ENCODE peak calls at places on chromosomes 12 and 14, in ten cellular contexts. One of them, this sample, is unnamed.
A peak's percentile ranks its signal among the peaks of the same experiment; 100 is the strongest.

GRCh38 chr14:35332517-35333346 is 40.5 kb downstream of the PSMA6 start:
- DNase-seq in GM12892: no peak
- DNase-seq in vagina: no peak
- DNase-seq in left lung: no peak
- DNase-seq in choroid plexus epithelial cell: no peak
- DNase-seq in IMR-90: no peak
- DNase-seq in HFF-Myc: no peak
- DNase-seq in NCI-H510A: peak; percentile 65
- DNase-seq in ELF-1: peak; percentile 53
- DNase-seq in sciatic nerve: no peak
- DNase-seq in this sample: no peak

GRCh38 chr12:65200007-65200665 is 30.8 kb downstream of the LEMD3 start:
- DNase-seq in GM12892: no peak
- DNase-seq in vagina: no peak
- DNase-seq in left lung: no peak
- DNase-seq in choroid plexus epithelial cell: peak; percentile 33
- DNase-seq in IMR-90: peak; percentile 13
- DNase-seq in HFF-Myc: no peak
- DNase-seq in NCI-H510A: no peak
- DNase-seq in ELF-1: no peak
- DNase-seq in sciatic nerve: no peak
- DNase-seq in this sample: no peak

GRCh38 chr12:71548906-71549305 is 109.3 kb downstream of the LGR5 start:
- DNase-seq in GM12892: no peak
- DNase-seq in vagina: no peak
- DNase-seq in left lung: no peak
- DNase-seq in choroid plexus epithelial cell: peak; percentile 8
- DNase-seq in IMR-90: no peak
- DNase-seq in HFF-Myc: no peak
- DNase-seq in NCI-H510A: no peak
- DNase-seq in ELF-1: no peak
- DNase-seq in sciatic nerve: no peak
- DNase-seq in this sample: no peak

GRCh38 chr14:91414475-91415342 is 2.9 kb downstream of the CCDC88C start:
- DNase-seq in GM12892: no peak
- DNase-seq in vagina: no peak
- DNase-seq in left lung: no peak
- DNase-seq in choroid plexus epithelial cell: no peak
- DNase-seq in IMR-90: no peak
- DNase-seq in HFF-Myc: no peak
- DNase-seq in NCI-H510A: no peak
- DNase-seq in ELF-1: peak; percentile 85
- DNase-seq in sciatic nerve: no peak
- DNase-seq in this sample: no peak

GRCh38 chr14:103518416-103519042 is 4.1 kb downstream of the CKB start:
- DNase-seq in GM12892: peak; percentile 89
- DNase-seq in vagina: no peak
- DNase-seq in left lung: peak; percentile 91
- DNase-seq in choroid plexus epithelial cell: peak; percentile 49
- DNase-seq in IMR-90: peak; percentile 29
- DNase-seq in HFF-Myc: no peak
- DNase-seq in NCI-H510A: peak; percentile 56
- DNase-seq in ELF-1: peak; percentile 81
- DNase-seq in sciatic nerve: peak; percentile 87
- DNase-seq in this sample: peak; percentile 67

GRCh38 chr14:71588028-71588427 is 344.2 kb upstream of the RGS6 start:
- DNase-seq in GM12892: no peak
- DNase-seq in vagina: no peak
- DNase-seq in left lung: no peak
- DNase-seq in choroid plexus epithelial cell: peak; percentile 87
- DNase-seq in IMR-90: peak; percentile 89
- DNase-seq in HFF-Myc: no peak
- DNase-seq in NCI-H510A: no peak
- DNase-seq in ELF-1: no peak
- DNase-seq in sciatic nerve: no peak
- DNase-seq in this sample: no peak

GRCh38 chr12:77720258-77720657 is 110.4 kb upstream of the NAV3 start:
- DNase-seq in GM12892: no peak
- DNase-seq in vagina: no peak
- DNase-seq in left lung: no peak
- DNase-seq in choroid plexus epithelial cell: peak; percentile 28
- DNase-seq in IMR-90: no peak
- DNase-seq in HFF-Myc: no peak
- DNase-seq in NCI-H510A: no peak
- DNase-seq in ELF-1: no peak
- DNase-seq in sciatic nerve: no peak
- DNase-seq in this sample: no peak

GRCh38 chr14:66140213-66140918 is 345.8 kb upstream of the CCDC196 start:
- DNase-seq in GM12892: peak; percentile 23
- DNase-seq in vagina: no peak
- DNase-seq in left lung: no peak
- DNase-seq in choroid plexus epithelial cell: no peak
- DNase-seq in IMR-90: no peak
- DNase-seq in HFF-Myc: no peak
- DNase-seq in NCI-H510A: no peak
- DNase-seq in ELF-1: no peak
- DNase-seq in sciatic nerve: no peak
- DNase-seq in this sample: no peak

GRCh38 chr14:77314539-77314938 is 6.1 kb downstream of the POMT2 start:
- DNase-seq in GM12892: no peak
- DNase-seq in vagina: no peak
- DNase-seq in left lung: no peak
- DNase-seq in choroid plexus epithelial cell: no peak
- DNase-seq in IMR-90: no peak
- DNase-seq in HFF-Myc: no peak
- DNase-seq in NCI-H510A: no peak
- DNase-seq in ELF-1: no peak
- DNase-seq in sciatic nerve: peak; percentile 33
- DNase-seq in this sample: no peak

GRCh38 chr12:26156201-26156871 is 31.5 kb upstream of the BHLHE41 start:
- DNase-seq in GM12892: peak; percentile 19
- DNase-seq in vagina: no peak
- DNase-seq in left lung: no peak
- DNase-seq in choroid plexus epithelial cell: no peak
- DNase-seq in IMR-90: no peak
- DNase-seq in HFF-Myc: no peak
- DNase-seq in NCI-H510A: no peak
- DNase-seq in ELF-1: no peak
- DNase-seq in sciatic nerve: no peak
- DNase-seq in this sample: no peak

GRCh38 chr14:81890020-81890419 is 356.4 kb upstream of the SEL1L start:
- DNase-seq in GM12892: no peak
- DNase-seq in vagina: no peak
- DNase-seq in left lung: no peak
- DNase-seq in choroid plexus epithelial cell: no peak
- DNase-seq in IMR-90: no peak
- DNase-seq in HFF-Myc: no peak
- DNase-seq in NCI-H510A: no peak
- DNase-seq in ELF-1: no peak
- DNase-seq in sciatic nerve: no peak
- DNase-seq in this sample: no peak

This sample was measured in NCI-H2107.